ENCODE peak calls at places on chromosomes 7 and 10, in eight cellular contexts. Y is T-helper 9 cell; Z is OCI-LY7; A is iris pigment epithelial cell; R is kidney tubule cell; Q is CD4-positive, alpha-beta memory T cell; C is central memory CD4-positive, alpha-beta T cell; H is GM10248. P is an unnamed sample.

GRCh38 chr7:69967152-69967591 is 368.9 kb downstream of the AUTS2 start:
- DNase-seq in Y (no peak), Z (no peak), A (no peak), R (no peak), Q (no peak), C (no peak), H (no peak), P (no peak)

GRCh38 chr10:27620425-27621397 is 116.6 kb downstream of the RAB18 start:
- DNase-seq in Y (no peak), Z (no peak), A (no peak), R (no peak), Q (no peak), C (no peak), H (no peak), P (no peak)

GRCh38 chr10:44929356-44930113 is 18.4 kb downstream of the TMEM72 start:
- DNase-seq in Y (no peak), Z (no peak), A (no peak), R (no peak), Q (no peak), C (no peak), H (no peak), P (no peak)

GRCh38 chr10:115942106-115942505 is 330.9 kb downstream of the GFRA1 start:
- DNase-seq in Y (no peak), Z (no peak), A (no peak), R (no peak), Q (no peak), C (no peak), H (no peak), P (no peak)

GRCh38 chr10:118106426-118106825 is 59.7 kb upstream of the RAB11FIP2 start:
- DNase-seq in Y (no peak), Z (peak), A (peak), R (peak), Q (no peak), C (peak), H (peak), P (no peak)

GRCh38 chr10:13449296-13449695 is 79.5 kb downstream of the BEND7 start:
- DNase-seq in Y (no peak), Z (no peak), A (peak), R (peak), Q (no peak), C (no peak), H (no peak), P (no peak)

GRCh38 chr10:79124066-79124465 is 55.3 kb downstream of the ZMIZ1 start:
- DNase-seq in Y (no peak), Z (no peak), A (no peak), R (no peak), Q (no peak), C (no peak), H (no peak), P (no peak)

GRCh38 chr7:47483604-47484273 is 98.2 kb downstream of the TNS3 start:
- DNase-seq in Y (no peak), Z (peak), A (no peak), R (no peak), Q (no peak), C (no peak), H (no peak), P (no peak)

GRCh38 chr7:90988996-90989765 is 275.1 kb upstream of the FZD1 start:
- DNase-seq in Y (no peak), Z (no peak), A (no peak), R (peak), Q (no peak), C (no peak), H (no peak), P (no peak)

GRCh38 chr7:25758559-25758958 is 393.4 kb upstream of the NFE2L3 start:
- DNase-seq in Y (no peak), Z (no peak), A (no peak), R (no peak), Q (no peak), C (no peak), H (no peak), P (no peak)

GRCh38 chr7:151039850-151040548 is 8.3 kb upstream of the ASIC3 start:
- DNase-seq in Y (no peak), Z (no peak), A (no peak), R (no peak), Q (no peak), C (no peak), H (no peak), P (no peak)

GRCh38 chr7:90966346-90966745 is 297.9 kb upstream of the FZD1 start:
- DNase-seq in Y (no peak), Z (peak), A (no peak), R (no peak), Q (no peak), C (no peak), H (no peak), P (no peak)

GRCh38 chr7:98981701-98982100 is 103.4 kb downstream of the TRRAP start:
- DNase-seq in Y (no peak), Z (no peak), A (no peak), R (no peak), Q (no peak), C (no peak), H (no peak), P (no peak)

GRCh38 chr7:124033093-124033806 is 383 bp upstream of the TMEM229A start:
- DNase-seq in Y (no peak), Z (no peak), A (no peak), R (no peak), Q (no peak), C (no peak), H (peak), P (no peak)

GRCh38 chr7:55439627-55440026 is 74.5 kb downstream of the LANCL2 start:
- DNase-seq in Y (no peak), Z (no peak), A (no peak), R (no peak), Q (no peak), C (no peak), H (no peak), P (no peak)

GRCh38 chr10:62048919-62049636 is 147.6 kb downstream of the ARID5B start:
- DNase-seq in Y (peak), Z (peak), A (peak), R (peak), Q (peak), C (peak), H (no peak), P (peak)

GRCh38 chr10:86662186-86663045 is 5.9 kb upstream of the LDB3 start:
- DNase-seq in Y (no peak), Z (no peak), A (no peak), R (no peak), Q (peak), C (no peak), H (no peak), P (no peak)

GRCh38 chr10:90935581-90936292 is 14.8 kb upstream of the ANKRD1 start:
- DNase-seq in Y (no peak), Z (no peak), A (no peak), R (no peak), Q (no peak), C (no peak), H (no peak), P (no peak)

GRCh38 chr7:155889636-155890508 is 77.6 kb upstream of the SHH start:
- DNase-seq in Y (no peak), Z (no peak), A (no peak), R (no peak), Q (no peak), C (no peak), H (no peak), P (no peak)

GRCh38 chr10:63237396-63237795 is 104.3 kb downstream of the NRBF2 start:
- DNase-seq in Y (no peak), Z (no peak), A (no peak), R (peak), Q (no peak), C (no peak), H (no peak), P (no peak)

GRCh38 chr7:70710011-70710480 is 421.9 kb upstream of the GALNT17 start:
- DNase-seq in Y (no peak), Z (no peak), A (peak), R (peak), Q (no peak), C (no peak), H (no peak), P (no peak)

GRCh38 chr7:2063562-2064360 is 169.0 kb downstream of the MAD1L1 start:
- DNase-seq in Y (no peak), Z (no peak), A (peak), R (no peak), Q (no peak), C (no peak), H (no peak), P (no peak)

GRCh38 chr10:115998301-115998700 is 274.7 kb downstream of the GFRA1 start:
- DNase-seq in Y (no peak), Z (no peak), A (no peak), R (peak), Q (no peak), C (no peak), H (no peak), P (no peak)

GRCh38 chr7:132242192-132242812 is 334.0 kb downstream of the PLXNA4 start:
- DNase-seq in Y (no peak), Z (no peak), A (no peak), R (no peak), Q (no peak), C (no peak), H (no peak), P (no peak)

GRCh38 chr7:137996386-137996851 is 5.5 kb downstream of the CREB3L2 start:
- DNase-seq in Y (no peak), Z (no peak), A (peak), R (no peak), Q (peak), C (no peak), H (no peak), P (no peak)

GRCh38 chr7:13850185-13850752 is 139.2 kb downstream of the ETV1 start:
- DNase-seq in Y (peak), Z (no peak), A (peak), R (peak), Q (peak), C (peak), H (peak), P (no peak)

GRCh38 chr7:35823440-35823839 is 22.6 kb downstream of the SEPTIN7 start:
- DNase-seq in Y (no peak), Z (no peak), A (no peak), R (peak), Q (no peak), C (no peak), H (no peak), P (no peak)

GRCh38 chr7:96179341-96179740 is 142.6 kb downstream of the SLC25A13 start:
- DNase-seq in Y (no peak), Z (no peak), A (peak), R (no peak), Q (no peak), C (no peak), H (no peak), P (no peak)

GRCh38 chr7:132258231-132258630 is 318.0 kb downstream of the PLXNA4 start:
- DNase-seq in Y (no peak), Z (no peak), A (no peak), R (no peak), Q (no peak), C (no peak), H (no peak), P (no peak)

GRCh38 chr10:130394832-130395231 is 258.6 kb downstream of the GLRX3 start:
- DNase-seq in Y (no peak), Z (no peak), A (no peak), R (no peak), Q (no peak), C (no peak), H (no peak), P (no peak)

GRCh38 chr7:1086588-1087461 is 1.1 kb upstream of the GPER1 start:
- DNase-seq in Y (peak), Z (peak), A (peak), R (peak), Q (peak), C (peak), H (peak), P (peak)